ENCODE peak calls at places on chromosomes 11 and 22, in ten cellular contexts. O is heart right ventricle, J is keratinocyte, W is bronchial epithelial cell, I is fibroblast of lung, R is right atrium auricular region, Q is uterus, C is astrocyte of the spinal cord, L is HCT116, N is fibroblast of pulmonary artery. P is an unnamed sample.

GRCh38 chr11:41659990-41660389 is 200.5 kb upstream of the LRRC4C start:
- DNase-seq in O (no peak), J (no peak), W (no peak), I (peak; percentile 3), R (no peak), Q (no peak), C (no peak), L (no peak), N (peak; percentile 25), P (no peak)

GRCh38 chr11:115716577-115717214 is 212.5 kb upstream of the CADM1 start:
- DNase-seq in O (no peak), J (no peak), W (no peak), I (no peak), R (no peak), Q (peak; percentile 49), C (no peak), L (no peak), N (no peak), P (no peak)

GRCh38 chr11:103281301-103281700 is 172.1 kb downstream of the DYNC2H1 start:
- DNase-seq in O (no peak), J (no peak), W (peak; percentile 34), I (peak; percentile 7), R (no peak), Q (no peak), C (no peak), L (no peak), N (no peak), P (no peak)

GRCh38 chr11:112634551-112634950 is 326.7 kb upstream of the NCAM1 start:
- DNase-seq in O (no peak), J (no peak), W (no peak), I (no peak), R (no peak), Q (no peak), C (no peak), L (no peak), N (no peak), P (no peak)

GRCh38 chr22:46758098-46758497 is 4.4 kb upstream of the TBC1D22A start:
- DNase-seq in O (no peak), J (no peak), W (no peak), I (no peak), R (no peak), Q (no peak), C (no peak), L (no peak), N (no peak), P (no peak)

GRCh38 chr11:124618863-124619262 is 3.8 kb upstream of the TBRG1 start:
- DNase-seq in O (no peak), J (no peak), W (no peak), I (no peak), R (no peak), Q (no peak), C (no peak), L (no peak), N (no peak), P (no peak)

GRCh38 chr11:127805771-127806170 is 781.6 kb downstream of the ETS1 start:
- DNase-seq in O (no peak), J (no peak), W (no peak), I (no peak), R (no peak), Q (no peak), C (no peak), L (no peak), N (no peak), P (no peak)

GRCh38 chr11:2701230-2701629 is 1.4 kb upstream of the KCNQ1OT1 start:
- DNase-seq in O (no peak), J (no peak), W (no peak), I (no peak), R (no peak), Q (no peak), C (no peak), L (no peak), N (no peak), P (no peak)

GRCh38 chr22:25409240-25409639 is 155.2 kb upstream of the GRK3 start:
- DNase-seq in O (no peak), J (no peak), W (no peak), I (no peak), R (no peak), Q (no peak), C (no peak), L (no peak), N (no peak), P (peak; percentile 62)

GRCh38 chr11:537622-538430 is 499 bp downstream of the LRRC56 start:
- DNase-seq in O (no peak), J (no peak), W (no peak), I (no peak), R (no peak), Q (no peak), C (no peak), L (no peak), N (no peak), P (no peak)
- H3K4me3 ChIP-seq in O (peak overlapping the region; percentile 4), J (no peak overlapping the region), W (peak overlapping the region; percentile 40), I (peak overlapping the region; percentile 24), R (peak overlapping the region; percentile 88), Q (no peak overlapping the region), C (peak overlapping the region; percentile 27), L (peak overlapping the region; percentile 64), N (peak overlapping the region; percentile 34), P (peak overlapping the region; percentile 62)

DNA sequence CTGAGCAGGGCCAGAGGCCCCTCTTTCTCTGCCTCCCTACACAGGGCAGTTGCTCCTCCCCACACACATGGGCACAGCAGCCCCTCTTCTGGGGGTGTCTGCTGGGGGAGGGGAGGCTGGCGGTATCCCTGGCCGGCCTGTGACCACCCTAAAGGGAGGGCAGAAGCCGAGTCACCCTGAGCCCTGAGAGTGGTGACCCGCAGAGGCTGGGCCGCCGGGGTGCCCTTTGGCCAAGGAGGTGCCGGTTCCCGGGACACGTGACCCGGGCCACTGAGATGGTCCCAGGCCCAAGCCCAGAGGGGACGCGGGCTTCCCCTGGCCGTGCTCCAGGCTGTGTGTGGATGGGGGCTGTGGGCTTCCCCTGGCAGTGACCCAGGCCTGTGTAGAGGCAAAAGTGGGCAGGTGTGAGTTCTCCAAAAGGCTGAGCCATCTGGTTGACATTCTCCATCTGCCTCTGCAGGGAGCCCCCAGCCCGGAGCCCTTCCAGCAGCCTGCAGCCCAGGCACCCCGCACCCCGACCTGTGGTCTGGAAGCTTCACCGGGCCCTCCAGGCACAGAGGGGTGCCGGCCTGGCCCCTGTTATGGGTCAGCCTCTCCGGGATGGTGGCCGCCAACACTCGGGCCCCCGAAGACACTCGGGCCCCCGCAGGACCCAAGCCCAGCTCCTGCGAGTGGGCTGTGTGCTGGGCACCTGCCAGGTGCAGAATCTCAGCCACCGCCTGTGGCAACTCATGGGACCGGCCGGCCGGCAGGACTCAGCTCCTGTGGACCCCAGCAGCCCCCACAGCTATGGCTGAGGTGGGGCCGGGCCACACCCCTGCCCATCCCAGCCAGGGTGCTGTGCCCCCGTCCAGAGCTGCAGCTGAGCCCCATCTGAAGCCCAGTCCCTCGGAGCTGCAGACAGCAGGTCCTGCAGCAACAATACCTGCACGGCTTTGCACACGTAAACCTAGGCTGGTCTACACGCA is 1.0 kb downstream of the ADM2 start:
- DNase-seq in O (no peak), J (no peak), W (no peak), I (no peak), R (no peak), Q (no peak), C (no peak), L (no peak), N (no peak), P (no peak)
- H3K4me3 ChIP-seq in O (no peak overlapping the region), J (peak overlapping the region; percentile 29), W (peak overlapping the region; percentile 96), I (no peak overlapping the region), R (peak overlapping the region; percentile 44), Q (no peak overlapping the region), C (peak overlapping the region; percentile 60), L (peak overlapping the region; percentile 71), N (peak overlapping the region; percentile 64), P (no peak overlapping the region)

DNA sequence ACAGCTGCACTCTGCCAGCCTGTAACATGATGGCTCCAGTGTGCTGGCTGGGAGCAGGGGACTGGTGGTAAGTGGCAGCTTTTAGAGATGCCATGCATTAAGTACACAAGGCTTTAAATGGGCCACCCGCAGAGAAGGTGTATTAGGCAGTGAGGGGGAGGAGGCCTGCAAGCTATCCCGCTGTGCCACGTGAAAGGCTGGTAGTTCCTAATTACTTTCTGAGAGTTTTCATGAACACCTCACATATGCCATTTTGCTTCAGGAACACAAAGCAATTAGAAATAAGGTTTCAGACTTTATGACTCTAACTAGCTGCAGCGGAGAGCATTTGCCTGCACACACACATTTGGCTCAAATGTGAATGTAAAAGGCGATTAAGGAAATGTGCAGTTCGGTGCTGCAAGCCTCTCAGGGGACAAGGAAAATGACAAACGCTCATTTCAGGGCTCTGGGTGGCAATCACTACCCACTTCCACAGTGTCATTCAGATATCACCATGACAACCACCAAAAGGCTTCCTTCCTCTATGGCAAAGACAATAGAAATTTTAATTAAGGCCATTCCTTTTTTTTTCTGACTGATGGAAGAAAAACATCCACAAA is 116.7 kb downstream of the PLEKHA7 start:
- DNase-seq in O (no peak), J (no peak), W (no peak), I (no peak), R (no peak), Q (no peak), C (no peak), L (no peak), N (no peak), P (no peak)
- H3K4me3 ChIP-seq in O (no peak overlapping the region), J (no peak overlapping the region), W (no peak overlapping the region), I (no peak overlapping the region), R (no peak overlapping the region), Q (no peak overlapping the region), C (no peak overlapping the region), L (no peak overlapping the region), N (no peak overlapping the region), P (no peak overlapping the region)

GRCh38 chr11:35418282-35418846 is 994 bp downstream of the SLC1A2 start:
- DNase-seq in O (no peak), J (no peak), W (no peak), I (peak; percentile 2), R (no peak), Q (no peak), C (no peak), L (no peak), N (no peak), P (no peak)
- H3K4me3 ChIP-seq in O (peak overlapping the region; percentile 40), J (no peak overlapping the region), W (no peak overlapping the region), I (peak overlapping the region; percentile 9), R (peak overlapping the region; percentile 52), Q (peak overlapping the region; percentile 22), C (no peak overlapping the region), L (no peak overlapping the region), N (no peak overlapping the region), P (peak overlapping the region; percentile 47)

DNA sequence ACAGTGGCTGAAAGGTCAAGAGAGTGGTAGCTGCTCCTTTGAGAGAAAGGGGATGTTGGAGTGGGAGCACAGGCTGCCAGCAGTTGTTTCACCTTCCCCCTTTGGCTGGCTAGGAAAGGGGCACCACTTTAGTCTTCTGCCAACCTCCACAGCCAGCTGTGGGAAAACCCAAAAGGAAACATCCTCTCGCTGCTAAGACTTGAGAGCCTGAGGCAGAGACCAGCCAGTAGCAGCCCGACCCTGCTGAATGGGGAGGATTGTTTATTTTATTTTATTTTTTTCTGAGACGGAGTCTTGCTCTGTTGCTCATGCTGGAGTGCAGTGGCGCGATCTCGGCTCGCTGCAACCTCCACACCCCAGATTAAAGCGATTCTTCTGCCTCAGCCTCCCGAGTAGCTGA is 34.5 kb downstream of the MARK2 start:
- DNase-seq in O (no peak), J (no peak), W (no peak), I (no peak), R (no peak), Q (no peak), C (no peak), L (no peak), N (no peak), P (no peak)
- H3K4me3 ChIP-seq in O (no peak overlapping the region), J (no peak overlapping the region), W (no peak overlapping the region), I (no peak overlapping the region), R (no peak overlapping the region), Q (no peak overlapping the region), C (no peak overlapping the region), L (no peak overlapping the region), N (no peak overlapping the region), P (no peak overlapping the region)

GRCh38 chr11:848988-849824 is 6.6 kb downstream of the TSPAN4 start:
- DNase-seq in O (peak; percentile 57), J (no peak), W (no peak), I (no peak), R (no peak), Q (peak; percentile 66), C (no peak), L (no peak), N (no peak), P (no peak)
- H3K4me3 ChIP-seq in O (peak overlapping the region; percentile 33), J (no peak overlapping the region), W (peak overlapping the region; percentile 18), I (peak overlapping the region; percentile 15), R (peak overlapping the region; percentile 58), Q (peak overlapping the region; percentile 30), C (peak overlapping the region; percentile 44), L (no peak overlapping the region), N (peak overlapping the region; percentile 42), P (peak overlapping the region; percentile 38)

P was measured in gastrocnemius medialis.